ENCODE peak calls at places on chromosomes 4 and X, in seven cellular contexts. P, Z, A, D, J, M and G are unnamed samples.

GRCh38 chr4:16761031-16761430 is 137.4 kb downstream of the LDB2 start:
- DNase-seq in Z (no peak), P (no peak), D (no peak), J (no peak), M (no peak), A (no peak), G (no peak)

GRCh38 chrX:15299945-15300851 is 15.2 kb downstream of the ASB11 start:
- DNase-seq in M (no peak), J (no peak), D (peak), Z (peak), A (no peak), P (no peak), G (peak)

GRCh38 chr4:158020175-158020574 is 152.7 kb downstream of the GASK1B start:
- DNase-seq in D (peak), M (no peak), Z (peak), P (no peak), A (no peak), J (no peak), G (peak)

GRCh38 chr4:16607693-16608092 is 290.8 kb downstream of the LDB2 start:
- DNase-seq in P (no peak), D (no peak), J (no peak), M (no peak), A (no peak), Z (no peak), G (no peak)

GRCh38 chr4:159484049-159484448 is 381.2 kb downstream of the RAPGEF2 start:
- DNase-seq in D (no peak), M (no peak), Z (no peak), A (no peak), J (no peak), P (no peak), G (no peak)

GRCh38 chrX:48492293-48492910 is 16.4 kb upstream of the PORCN start:
- DNase-seq in J (no peak), A (no peak), P (no peak), Z (peak), D (peak), M (no peak), G (no peak)

GRCh38 chr4:152072001-152072485 is 311.2 kb upstream of the GATB start:
- DNase-seq in D (no peak), J (no peak), M (no peak), P (no peak), A (no peak), Z (no peak), G (no peak)

GRCh38 chr4:111977419-111977965 is 167.8 kb upstream of the FAM241A start:
- DNase-seq in D (no peak), P (no peak), J (no peak), Z (no peak), M (no peak), A (no peak), G (no peak)

GRCh38 chr4:16862688-16863087 is 35.8 kb downstream of the LDB2 start:
- DNase-seq in D (peak), Z (no peak), J (no peak), M (no peak), A (no peak), P (no peak), G (peak)

GRCh38 chr4:84366111-84366510 is 133.0 kb downstream of the NKX6-1 start:
- DNase-seq in J (no peak), P (no peak), A (no peak), D (no peak), M (no peak), Z (peak), G (no peak)

GRCh38 chr4:37628977-37629609 is 57.1 kb downstream of the RELL1 start:
- DNase-seq in Z (peak), D (peak), M (no peak), J (no peak), A (no peak), P (no peak), G (peak)

GRCh38 chr4:79331126-79331876 is 5.4 kb upstream of the NAA11 start:
- DNase-seq in M (no peak), A (no peak), D (no peak), Z (peak), J (no peak), P (no peak), G (no peak)

GRCh38 chr4:140579278-140579677 is 10.5 kb upstream of the UCP1 start:
- DNase-seq in A (no peak), D (no peak), M (no peak), J (no peak), P (peak), Z (no peak), G (no peak)

GRCh38 chr4:2637956-2638552 is 101.6 kb downstream of the FAM193A start:
- DNase-seq in Z (no peak), D (no peak), J (no peak), M (no peak), P (peak), A (no peak), G (no peak)